ENCODE peak calls at places on chromosomes 3 and 15, in six cellular contexts. F, Q, Y, J, W and K are unnamed samples.

GRCh38 chr3:104040896-104041295 is 1325.8 kb upstream of the ALCAM start:
- DNase-seq in F (no peak), Q (no peak), Y (no peak), J (no peak), W (no peak), K (no peak)

GRCh38 chr3:61425356-61425755 is 136.0 kb upstream of the PTPRG start:
- DNase-seq in F (no peak), Q (no peak), Y (no peak), J (no peak), W (no peak), K (no peak)

GRCh38 chr3:112653881-112654300 is 12.9 kb upstream of the CCDC80 start:
- DNase-seq in F (no peak), Q (peak), Y (no peak), J (no peak), W (peak), K (peak)

GRCh38 chr3:151197228-151197627 is 5.8 kb downstream of the GPR171 start:
- DNase-seq in F (no peak), Q (no peak), Y (no peak), J (no peak), W (no peak), K (no peak)

GRCh38 chr3:132211896-132212295 is 105.3 kb upstream of the ACP3 start:
- DNase-seq in F (no peak), Q (no peak), Y (no peak), J (no peak), W (peak), K (no peak)

GRCh38 chr15:58221591-58222241 is 83.5 kb downstream of the AQP9 start:
- DNase-seq in F (no peak), Q (peak), Y (no peak), J (no peak), W (no peak), K (peak)

GRCh38 chr3:50352762-50353161 is 2.1 kb downstream of the CYB561D2 start:
- DNase-seq in F (no peak), Q (no peak), Y (no peak), J (no peak), W (no peak), K (peak)

GRCh38 chr3:28348286-28348636 is 260 bp upstream of the ZCWPW2 start:
- DNase-seq in F (no peak), Q (no peak), Y (peak), J (no peak), W (no peak), K (peak)

GRCh38 chr3:159616234-159616825 is 372.3 kb upstream of the IL12A start:
- DNase-seq in F (peak), Q (peak), Y (no peak), J (no peak), W (peak), K (peak)

GRCh38 chr15:76140069-76140454 is 80.3 kb downstream of the TMEM266 start:
- DNase-seq in F (no peak), Q (peak), Y (no peak), J (no peak), W (no peak), K (peak)

GRCh38 chr3:130901463-130902204 is 7.8 kb downstream of the ATP2C1 start:
- DNase-seq in F (no peak), Q (no peak), Y (no peak), J (no peak), W (no peak), K (no peak)

GRCh38 chr15:50209804-50210203 is 27.8 kb downstream of the SLC27A2 start:
- DNase-seq in F (no peak), Q (no peak), Y (no peak), J (no peak), W (no peak), K (no peak)

GRCh38 chr3:48088056-48088748 is 72.0 kb upstream of the MAP4 start:
- DNase-seq in F (peak), Q (no peak), Y (no peak), J (no peak), W (peak), K (no peak)

GRCh38 chr15:89335289-89336041 is 841 bp upstream of the POLG start:
- DNase-seq in F (peak), Q (no peak), Y (no peak), J (peak), W (no peak), K (no peak)

GRCh38 chr3:188339410-188340295 is 185.7 kb downstream of the LPP start:
- DNase-seq in F (no peak), Q (no peak), Y (no peak), J (no peak), W (no peak), K (no peak)

GRCh38 chr15:96365781-96366525 is 35.5 kb downstream of the NR2F2 start:
- DNase-seq in F (no peak), Q (no peak), Y (no peak), J (no peak), W (no peak), K (no peak)

GRCh38 chr15:77608774-77609173 is 23.9 kb downstream of the LINGO1 start:
- DNase-seq in F (no peak), Q (no peak), Y (no peak), J (no peak), W (no peak), K (no peak)

GRCh38 chr3:187473778-187474406 is 105.7 kb downstream of the RTP4 start:
- DNase-seq in F (no peak), Q (peak), Y (no peak), J (no peak), W (no peak), K (peak)

GRCh38 chr3:104878395-104878794 is 488.3 kb upstream of the ALCAM start:
- DNase-seq in F (no peak), Q (peak), Y (no peak), J (no peak), W (peak), K (peak)

GRCh38 chr3:149342413-149343340 is 9.2 kb upstream of the TM4SF18 start:
- DNase-seq in F (no peak), Q (peak), Y (no peak), J (no peak), W (peak), K (peak)

GRCh38 chr3:134362670-134363380 is 11.4 kb downstream of the AMOTL2 start:
- DNase-seq in F (no peak), Q (no peak), Y (no peak), J (no peak), W (no peak), K (no peak)

GRCh38 chr3:134365766-134366065 is 8.5 kb downstream of the AMOTL2 start:
- DNase-seq in F (no peak), Q (no peak), Y (no peak), J (no peak), W (no peak), K (no peak)

GRCh38 chr3:134364936-134365765 is 9.1 kb downstream of the AMOTL2 start:
- DNase-seq in F (no peak), Q (no peak), Y (no peak), J (no peak), W (no peak), K (no peak)

GRCh38 chr3:134363381-134363755 is 10.9 kb downstream of the AMOTL2 start:
- DNase-seq in F (no peak), Q (no peak), Y (no peak), J (no peak), W (no peak), K (peak)

DNA sequence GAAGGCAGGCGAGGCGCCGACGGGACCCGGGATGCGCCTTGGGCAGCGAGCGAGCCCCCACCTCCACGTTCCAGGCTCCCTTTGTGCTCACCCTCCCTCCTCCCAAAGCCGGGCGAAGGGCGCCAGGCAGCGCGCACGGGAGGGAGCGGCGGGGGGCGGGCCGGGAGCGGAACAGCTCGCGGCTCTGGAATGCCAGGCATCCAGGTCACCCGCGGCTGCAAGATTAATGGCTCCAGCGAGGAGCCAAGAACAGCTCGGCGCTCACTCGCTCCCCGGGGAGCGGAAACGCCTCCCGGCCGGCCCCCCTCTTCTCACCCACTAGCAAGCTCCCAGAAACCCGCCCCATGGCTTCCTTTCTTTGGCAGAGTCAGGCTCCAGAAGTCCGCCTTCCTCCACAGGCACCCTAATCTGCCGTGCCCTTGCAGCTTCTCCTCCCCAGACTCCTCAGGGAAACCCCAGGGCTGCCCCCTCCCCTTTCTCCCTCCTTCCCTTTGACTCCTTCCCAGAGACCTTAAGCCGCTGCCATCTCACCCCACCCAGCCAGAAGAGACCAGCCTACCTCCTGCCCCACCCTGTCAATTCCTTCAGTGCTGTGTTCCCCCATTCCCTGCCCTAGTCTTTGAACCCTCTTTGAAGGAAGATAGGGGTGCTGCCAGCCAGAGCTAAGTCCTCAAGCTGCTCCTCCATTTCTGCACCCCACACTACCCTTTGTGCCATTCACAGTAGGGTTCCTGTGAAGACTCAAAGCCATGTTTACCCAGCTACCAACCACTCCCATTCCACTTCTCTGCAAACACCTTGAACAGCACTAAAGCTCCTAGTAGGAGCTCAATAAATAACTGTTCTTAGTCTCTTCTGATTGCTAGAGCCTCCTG is 9.9 kb downstream of the AMOTL2 start:
- DNase-seq in F (peak), Q (peak), Y (peak), J (peak), W (peak), K (peak)
- H3K4me3 ChIP-seq in F (no peak), Q (no peak), Y (peak), J (peak), W (peak), K (no peak)

DNA sequence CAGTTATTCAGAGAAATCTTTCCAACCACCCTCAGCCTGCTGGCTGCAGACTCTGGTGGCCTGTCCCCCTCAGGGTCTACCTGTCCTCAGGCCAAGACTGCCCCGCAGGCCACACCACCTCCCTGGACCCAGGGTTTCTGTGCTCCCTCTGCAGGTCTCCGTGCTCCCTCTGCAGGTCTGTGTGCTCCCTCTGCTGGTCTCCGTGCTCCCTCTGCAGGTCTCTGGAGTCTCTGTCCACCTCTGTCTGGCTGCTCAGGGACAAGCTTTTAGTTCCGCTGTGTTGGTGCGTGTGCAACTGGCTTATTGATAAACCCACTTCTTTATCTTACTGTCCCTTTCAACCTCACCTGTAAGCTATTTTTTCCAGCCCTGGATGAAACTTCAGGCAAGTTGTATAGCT is 30.1 kb downstream of the BDH1 start:
- DNase-seq in F (no peak), Q (peak), Y (no peak), J (no peak), W (peak), K (peak)
- TF ChIP-seq CTCF in F (peak), Q (peak), Y (no peak), J (no peak), W (peak), K (peak)

DNA sequence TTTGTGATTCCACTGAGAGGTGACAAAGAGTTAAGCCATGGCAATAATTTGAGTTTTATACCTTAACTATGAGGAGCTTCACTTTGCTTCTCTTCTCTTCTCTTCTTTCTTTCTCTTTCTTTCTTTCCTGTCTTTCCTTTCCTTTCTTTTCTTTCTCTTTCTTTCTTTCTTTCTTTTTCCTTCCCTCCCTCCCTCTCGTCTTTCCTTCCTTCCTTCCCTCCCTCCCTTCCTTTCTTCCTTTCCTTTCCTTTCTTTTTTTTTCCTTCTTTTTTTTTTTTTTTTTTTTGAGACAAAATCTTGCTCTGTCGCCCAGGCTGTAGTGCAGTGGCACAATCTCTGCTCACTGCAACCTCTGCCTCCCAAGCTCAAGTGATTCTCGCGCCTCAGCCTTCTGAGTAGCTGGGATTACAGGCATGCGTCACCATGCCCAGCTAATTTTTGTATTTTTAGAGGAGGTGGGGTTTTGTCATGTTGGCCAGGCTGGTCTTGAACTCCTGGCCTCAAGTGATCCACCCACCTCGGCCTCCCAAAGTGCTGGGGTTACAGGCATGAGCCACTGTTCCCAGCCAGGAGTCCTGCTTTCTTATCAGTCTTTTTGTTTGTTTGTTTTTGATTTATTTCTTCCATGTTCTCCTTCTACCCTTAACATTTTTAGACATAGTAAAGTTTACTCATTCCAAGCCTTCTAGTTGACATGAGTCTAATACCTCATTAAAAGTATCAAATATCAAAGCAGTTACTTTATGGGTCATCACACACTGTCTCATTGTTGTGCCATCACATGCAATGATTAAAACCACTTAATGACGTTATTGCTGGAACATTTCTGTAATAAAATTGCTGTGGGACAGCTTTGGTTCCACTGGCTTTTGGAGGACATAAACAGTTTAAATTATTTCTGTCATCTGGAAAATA is 29.9 kb downstream of the SLC49A4 start:
- DNase-seq in F (no peak), Q (no peak), Y (no peak), J (no peak), W (peak), K (no peak)
- H3K4me3 ChIP-seq in F (no peak), Q (no peak), Y (no peak), J (no peak), W (no peak), K (no peak)

DNA sequence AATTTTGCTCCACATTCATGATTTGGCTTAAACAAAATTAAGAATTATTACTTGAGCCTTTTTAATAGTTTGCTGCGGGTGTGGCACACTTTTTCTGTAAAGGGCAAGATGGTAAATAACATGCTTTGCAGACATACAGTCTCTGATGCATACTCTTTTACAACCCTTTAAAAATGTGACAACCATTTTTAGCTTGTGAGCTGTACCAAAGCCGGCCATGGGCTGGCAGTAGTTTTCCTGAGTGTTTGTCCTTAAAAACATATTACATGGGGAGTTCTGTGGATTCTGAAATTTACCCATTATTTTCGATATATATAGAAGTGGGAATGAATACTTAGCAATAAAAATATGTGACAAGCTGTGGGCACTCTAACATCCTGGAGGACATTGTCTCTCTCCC is 163.4 kb downstream of the FNDC3B start:
- DNase-seq in F (no peak), Q (no peak), Y (no peak), J (no peak), W (no peak), K (no peak)
- TF ChIP-seq CTCF in F (no peak), Q (peak), Y (no peak), J (no peak), W (no peak), K (peak)

GRCh38 chr3:140557476-140557875 is 120.4 kb upstream of the TRIM42 start:
- DNase-seq in F (no peak), Q (no peak), Y (no peak), J (no peak), W (no peak), K (no peak)
- H3K4me3 ChIP-seq in F (no peak), Q (no peak), Y (no peak), J (no peak), W (no peak), K (no peak)

GRCh38 chr3:160780246-160780645 is 24.2 kb downstream of the PPM1L start:
- DNase-seq in F (no peak), Q (no peak), Y (no peak), J (no peak), W (no peak), K (no peak)
- TF ChIP-seq CTCF in F (no peak), Q (no peak), Y (no peak), J (no peak), W (no peak), K (no peak)

GRCh38 chr3:118108769-118109168 is 925.9 kb downstream of the IGSF11 start:
- DNase-seq in F (no peak), Q (no peak), Y (no peak), J (no peak), W (no peak), K (no peak)

GRCh38 chr3:118108176-118108575 is 926.5 kb downstream of the IGSF11 start:
- DNase-seq in F (no peak), Q (no peak), Y (no peak), J (no peak), W (no peak), K (no peak)

GRCh38 chr3:118110196-118110595 is 924.5 kb downstream of the IGSF11 start:
- DNase-seq in F (no peak), Q (no peak), Y (no peak), J (no peak), W (no peak), K (no peak)
- H3K4me3 ChIP-seq in F (no peak), Q (no peak), Y (no peak), J (no peak), W (no peak), K (no peak)

GRCh38 chr3:100609305-100609704 is at the start of gene ADGRG7:
- DNase-seq in F (no peak), Q (no peak), Y (no peak), J (no peak), W (no peak), K (no peak)

GRCh38 chr3:100605358-100605757 is 4.0 kb upstream of the ADGRG7 start:
- DNase-seq in F (no peak), Q (no peak), Y (no peak), J (no peak), W (no peak), K (no peak)

GRCh38 chr3:100603449-100603848 is 6.0 kb upstream of the ADGRG7 start:
- DNase-seq in F (peak), Q (peak), Y (no peak), J (no peak), W (peak), K (peak)

GRCh38 chr3:100609963-100610362 is 562 bp downstream of the ADGRG7 start:
- DNase-seq in F (no peak), Q (no peak), Y (no peak), J (no peak), W (no peak), K (no peak)

DNA sequence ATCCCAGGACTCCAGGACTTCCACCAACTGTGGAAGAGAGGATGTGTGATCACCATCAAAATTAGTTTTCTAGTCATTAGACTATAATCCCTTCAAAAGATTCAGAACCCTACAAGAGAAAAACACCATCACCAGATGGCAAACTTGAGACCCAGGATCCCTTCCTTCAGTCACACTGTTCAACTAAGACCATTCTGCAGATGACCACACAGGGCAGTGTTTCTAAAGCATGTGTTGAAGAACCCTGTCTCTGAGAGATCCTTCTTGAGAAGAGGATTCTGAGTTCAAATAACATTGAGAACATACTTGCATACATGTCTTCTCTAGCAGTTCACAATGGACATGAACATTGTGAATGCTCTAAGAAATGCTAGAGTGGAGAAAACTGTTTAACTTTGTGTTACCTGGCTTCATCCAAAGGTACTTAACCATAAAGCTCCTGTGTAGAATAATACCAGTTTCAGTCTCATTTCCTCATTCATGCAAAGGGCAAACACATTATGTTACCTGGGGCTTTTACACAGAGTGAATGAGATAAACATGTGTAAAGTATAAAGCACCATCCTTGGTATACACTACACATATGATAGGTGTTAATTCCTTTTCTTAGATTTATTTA is 2.4 kb upstream of the ADGRG7 start:
- DNase-seq in F (no peak), Q (no peak), Y (no peak), J (no peak), W (no peak), K (no peak)
- TF ChIP-seq CTCF in F (no peak), Q (no peak), Y (no peak), J (no peak), W (no peak), K (no peak)

DNA sequence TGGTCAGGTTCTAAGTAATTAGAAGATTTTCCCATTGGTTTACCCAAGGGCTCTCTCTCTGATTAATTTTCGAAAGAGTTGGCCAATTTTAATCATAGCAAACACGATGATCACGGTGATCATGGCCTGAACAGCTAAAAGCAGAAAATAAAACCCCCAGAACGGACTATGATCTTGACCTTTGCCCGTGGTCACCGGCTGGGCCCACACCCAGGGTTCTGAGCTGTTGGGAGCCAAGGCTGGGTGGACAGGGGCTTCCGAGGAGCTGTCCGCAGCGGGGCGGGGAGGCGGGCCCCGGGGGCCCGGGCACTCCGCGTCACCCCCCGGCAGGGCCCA is 2.5 kb downstream of the GP5 start:
- DNase-seq in F (no peak), Q (no peak), Y (no peak), J (no peak), W (no peak), K (no peak)
- H3K4me3 ChIP-seq in F (no peak), Q (no peak), Y (peak), J (peak), W (no peak), K (no peak)

GRCh38 chr15:73156431-73157191 is 104.3 kb downstream of the NEO1 start:
- DNase-seq in F (no peak), Q (no peak), Y (no peak), J (no peak), W (no peak), K (no peak)
- TF ChIP-seq CTCF in F (no peak), Q (no peak), Y (no peak), J (no peak), W (no peak), K (no peak)